ENCODE peak calls at places on chromosomes 4 and X, in ten cellular contexts. J is ovary, R is IMR-90, V is endodermal cell, K is heart right ventricle, Z is GM23338, X is D721Med, T is WTC11, Q is brain microvascular endothelial cell, B is fibroblast of pulmonary artery. G is an unnamed sample.

GRCh38 chr4:7427326-7428260 is 7.1 kb downstream of the PSAPL1 start:
- DNase-seq in J (peak), R (no peak), V (peak), K (no peak), Z (no peak), X (peak), T (peak), Q (no peak), B (no peak), G (no peak)

GRCh38 chrX:102950908-102951866 is 14.1 kb downstream of the RAB40AL start:
- DNase-seq in J (no peak), R (peak), V (peak), K (peak), Z (peak), X (no peak), T (peak), Q (peak), B (peak), G (peak)

GRCh38 chr4:89496851-89497250 is 189.3 kb upstream of the GPRIN3 start:
- DNase-seq in J (no peak), R (peak), V (no peak), K (no peak), Z (no peak), X (no peak), T (no peak), Q (no peak), B (peak), G (no peak)

GRCh38 chr4:8689741-8690140 is 97.2 kb downstream of the CPZ start:
- DNase-seq in J (no peak), R (no peak), V (peak), K (no peak), Z (no peak), X (no peak), T (peak), Q (no peak), B (no peak), G (no peak)

GRCh38 chr4:41389356-41389755 is 132.6 kb downstream of the UCHL1 start:
- DNase-seq in J (no peak), R (no peak), V (no peak), K (no peak), Z (no peak), X (no peak), T (no peak), Q (no peak), B (no peak), G (no peak)

GRCh38 chr4:518569-519083 is 19.6 kb downstream of the PIGG start:
- DNase-seq in J (no peak), R (no peak), V (no peak), K (no peak), Z (peak), X (no peak), T (peak), Q (no peak), B (no peak), G (no peak)

GRCh38 chr4:144318797-144319196 is 178.3 kb upstream of the GYPA start:
- DNase-seq in J (no peak), R (no peak), V (no peak), K (no peak), Z (no peak), X (no peak), T (no peak), Q (no peak), B (no peak), G (no peak)

GRCh38 chr4:139253046-139253445 is 27.0 kb downstream of the MGARP start:
- DNase-seq in J (no peak), R (no peak), V (no peak), K (no peak), Z (no peak), X (no peak), T (no peak), Q (no peak), B (no peak), G (no peak)

GRCh38 chr4:86223472-86223871 is 136.4 kb downstream of the MAPK10 start:
- DNase-seq in J (no peak), R (peak), V (peak), K (no peak), Z (peak), X (no peak), T (peak), Q (peak), B (peak), G (no peak)

GRCh38 chr4:89590102-89590501 is 246.9 kb downstream of the SNCA start:
- DNase-seq in J (no peak), R (no peak), V (peak), K (no peak), Z (peak), X (no peak), T (no peak), Q (no peak), B (no peak), G (no peak)

GRCh38 chr4:176534566-176534965 is 214.8 kb downstream of the SPCS3 start:
- DNase-seq in J (no peak), R (peak), V (no peak), K (no peak), Z (no peak), X (no peak), T (no peak), Q (peak), B (peak), G (no peak)

GRCh38 chrX:1392376-1393130 is 640 bp upstream of the SLC25A6 start:
- DNase-seq in J (peak), R (peak), V (peak), K (peak), Z (peak), X (no peak), T (peak), Q (peak), B (peak), G (peak)

GRCh38 chr4:118676128-118676527 is 9.1 kb upstream of the METTL14 start:
- DNase-seq in J (no peak), R (no peak), V (no peak), K (no peak), Z (no peak), X (no peak), T (no peak), Q (no peak), B (no peak), G (no peak)
- TF ChIP-seq CTCF in J (no peak), R (peak), V (peak), K (no peak), Z (no peak), X (no peak), T (no peak), Q (peak), B (peak), G (no peak)

DNA sequence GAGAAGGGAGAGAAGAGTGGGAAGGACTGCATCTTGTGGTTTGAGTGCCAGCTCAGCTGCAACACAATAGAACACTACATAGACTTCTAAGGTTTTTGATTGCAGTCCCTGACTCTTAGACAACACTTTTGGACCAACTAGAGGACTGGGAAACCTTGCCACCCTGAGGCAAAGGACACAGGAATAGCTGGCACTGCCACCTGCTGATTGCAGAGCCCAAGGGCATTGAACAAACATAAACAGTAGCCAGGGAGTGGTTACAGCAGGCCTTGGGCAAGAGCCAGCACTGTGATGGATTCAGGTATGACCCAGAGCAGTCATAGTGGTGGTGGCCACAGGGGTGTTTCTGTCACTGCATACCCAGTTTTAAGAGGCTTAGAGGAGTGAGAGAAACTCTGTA is 72.5 kb upstream of the CXorf51A start:
- DNase-seq in J (no peak), R (no peak), V (no peak), K (no peak), Z (no peak), X (no peak), T (no peak), Q (no peak), B (no peak), G (no peak)
- TF ChIP-seq CTCF in J (no peak), R (no peak), V (no peak), K (no peak), Z (no peak), X (no peak), T (no peak), Q (no peak), B (no peak), G (no peak)

DNA sequence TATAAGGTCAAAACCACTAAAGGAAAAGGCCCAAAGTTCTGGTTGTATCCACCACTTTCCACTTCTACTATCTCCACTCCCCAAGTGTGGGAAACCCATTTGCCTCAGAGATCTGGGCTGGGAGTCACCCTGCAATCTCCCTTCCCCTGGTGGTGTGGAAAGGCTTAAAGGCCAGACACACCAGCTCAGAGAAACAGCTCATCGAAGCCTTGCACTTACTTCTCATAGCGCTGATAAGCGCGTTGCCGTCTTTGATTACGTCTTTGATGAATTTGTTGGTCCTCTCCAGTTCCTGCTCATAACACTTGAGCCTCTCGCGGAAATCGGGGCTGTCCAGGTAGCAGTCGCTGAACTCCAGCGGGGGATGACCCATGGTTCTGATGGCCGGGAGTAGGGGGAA is 647 bp downstream of the OPHN1 start:
- DNase-seq in J (no peak), R (peak), V (no peak), K (no peak), Z (no peak), X (no peak), T (no peak), Q (peak), B (no peak), G (no peak)
- TF ChIP-seq CTCF in J (no peak), R (no peak), V (no peak), K (no peak), Z (no peak), X (no peak), T (no peak), Q (peak), B (no peak), G (no peak)

DNA sequence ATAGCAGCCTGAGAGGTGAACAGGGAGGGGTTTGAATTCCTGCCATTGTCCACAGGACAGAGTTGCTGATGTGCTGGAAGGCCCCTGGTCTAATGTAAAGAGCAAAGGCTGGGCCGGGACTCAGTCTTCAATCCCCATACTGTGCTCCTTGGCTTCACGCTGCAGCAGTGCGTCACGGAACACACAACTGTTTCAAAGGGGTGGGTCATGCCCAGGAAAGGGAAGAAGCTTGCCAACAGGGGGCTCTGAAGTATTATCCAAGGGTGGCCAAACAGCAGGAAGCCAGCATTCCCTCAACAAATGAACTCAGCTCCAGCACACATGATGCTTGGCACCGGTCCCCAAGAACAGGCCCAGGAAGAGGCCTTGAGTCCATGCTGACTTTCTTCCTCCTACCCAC is 122.5 kb downstream of the NFKB1 start:
- DNase-seq in J (no peak), R (peak), V (peak), K (no peak), Z (peak), X (no peak), T (peak), Q (peak), B (peak), G (no peak)
- TF ChIP-seq CTCF in J (no peak), R (peak), V (peak), K (no peak), Z (peak), X (peak), T (no peak), Q (peak), B (peak), G (no peak)

GRCh38 chr4:110953898-110954297 is 331.0 kb upstream of the PITX2 start:
- DNase-seq in J (no peak), R (no peak), V (no peak), K (no peak), Z (no peak), X (no peak), T (no peak), Q (no peak), B (no peak), G (no peak)

GRCh38 chr4:110962616-110963015 is 339.7 kb upstream of the PITX2 start:
- DNase-seq in J (no peak), R (no peak), V (no peak), K (no peak), Z (no peak), X (no peak), T (no peak), Q (no peak), B (no peak), G (no peak)

GRCh38 chr4:110963621-110964020 is 340.7 kb upstream of the PITX2 start:
- DNase-seq in J (no peak), R (no peak), V (no peak), K (no peak), Z (no peak), X (no peak), T (no peak), Q (no peak), B (no peak), G (no peak)

GRCh38 chr4:110955748-110956147 is 332.9 kb upstream of the PITX2 start:
- DNase-seq in J (no peak), R (no peak), V (no peak), K (no peak), Z (no peak), X (no peak), T (no peak), Q (no peak), B (no peak), G (no peak)

GRCh38 chr4:110959041-110959643 is 336.3 kb upstream of the PITX2 start:
- DNase-seq in J (no peak), R (peak), V (no peak), K (no peak), Z (no peak), X (no peak), T (no peak), Q (no peak), B (peak), G (no peak)
- TF ChIP-seq CTCF in J (no peak), R (peak), V (peak), K (peak), Z (no peak), X (peak), T (no peak), Q (peak), B (peak), G (no peak)